ENCODE peak calls at places on chromosomes 2 and 18, in seven cellular contexts. Y is NCI-H774; M is neural progenitor cell; E is H7; X is stimulated activated CD8-positive, alpha-beta memory T cell treated with anti-CD3 and anti-CD28 coated beads, Interleukin-15, amount 100 ng/mL, for 48 hours; T is astrocyte of the cerebellum; F is adrenal gland. H is an unnamed sample.

GRCh38 chr2:29783696-29784095 is 137.7 kb downstream of the ALK start:
- DNase-seq in Y (no peak), M (no peak), E (peak; percentile 27), X (no peak), T (no peak), F (no peak), H (no peak)

GRCh38 chr18:78984941-78985784 is 5.5 kb downstream of the SALL3 start:
- DNase-seq in Y (peak; percentile 84), M (peak; percentile 82), E (peak; percentile 74), X (no peak), T (no peak), F (peak; percentile 31), H (peak; percentile 10)

GRCh38 chr18:23244431-23244830 is 109.1 kb downstream of the CABLES1 start:
- DNase-seq in Y (no peak), M (peak; percentile 14), E (no peak), X (no peak), T (no peak), F (no peak), H (no peak)

GRCh38 chr2:232926448-232927040 is 56.5 kb downstream of the SNORC start:
- DNase-seq in Y (no peak), M (peak; percentile 53), E (peak; percentile 78), X (no peak), T (no peak), F (no peak), H (no peak)

GRCh38 chr2:217934321-217935131 is 68.3 kb downstream of the TNS1 start:
- DNase-seq in Y (no peak), M (no peak), E (no peak), X (no peak), T (no peak), F (peak; percentile 89), H (no peak)

GRCh38 chr2:110815938-110816337 is 83.6 kb downstream of the ACOXL start:
- DNase-seq in Y (no peak), M (no peak), E (no peak), X (no peak), T (no peak), F (no peak), H (no peak)

GRCh38 chr2:100104718-100105677 is 37.4 kb downstream of the AFF3 start:
- DNase-seq in Y (no peak), M (peak; percentile 85), E (peak; percentile 89), X (no peak), T (no peak), F (no peak), H (peak; percentile 19)

GRCh38 chr2:60849165-60849564 is 32.2 kb upstream of the REL start:
- DNase-seq in Y (no peak), M (no peak), E (no peak), X (no peak), T (no peak), F (no peak), H (no peak)

GRCh38 chr2:91477731-91478672 is 2786.5 kb downstream of the RPIA start:
- DNase-seq in Y (no peak), M (peak; percentile 12), E (peak; percentile 74), X (no peak), T (peak; percentile 8), F (no peak), H (peak; percentile 4)

GRCh38 chr2:220664272-220665107 is 907.6 kb downstream of the EPHA4 start:
- DNase-seq in Y (no peak), M (no peak), E (no peak), X (no peak), T (no peak), F (no peak), H (no peak)

GRCh38 chr2:73642338-73643018 is at the start of gene NAT8:
- DNase-seq in Y (no peak), M (no peak), E (no peak), X (no peak), T (no peak), F (no peak), H (no peak)

GRCh38 chr18:63162271-63163014 is 157.1 kb downstream of the BCL2 start:
- DNase-seq in Y (no peak), M (no peak), E (no peak), X (no peak), T (no peak), F (no peak), H (no peak)

GRCh38 chr2:237170017-237170416 is 84.3 kb downstream of the COPS8 start:
- DNase-seq in Y (no peak), M (no peak), E (no peak), X (no peak), T (no peak), F (no peak), H (no peak)

GRCh38 chr2:16199882-16200590 is 259.7 kb downstream of the MYCN start:
- DNase-seq in Y (no peak), M (no peak), E (no peak), X (no peak), T (no peak), F (no peak), H (no peak)

GRCh38 chr2:23434721-23435121 is 49.7 kb downstream of the KLHL29 start:
- DNase-seq in Y (no peak), M (no peak), E (no peak), X (no peak), T (no peak), F (no peak), H (no peak)

GRCh38 chr18:28995319-28995718 is 818.4 kb upstream of the CDH2 start:
- DNase-seq in Y (no peak), M (no peak), E (peak; percentile 7), X (no peak), T (no peak), F (no peak), H (no peak)

GRCh38 chr2:137672961-137673552 is 291.2 kb upstream of the HNMT start:
- DNase-seq in Y (no peak), M (no peak), E (no peak), X (no peak), T (no peak), F (no peak), H (no peak)

GRCh38 chr2:85920810-85921545 is 32.2 kb upstream of the ST3GAL5 start:
- DNase-seq in Y (no peak), M (no peak), E (no peak), X (no peak), T (no peak), F (no peak), H (no peak)

GRCh38 chr2:239544846-239545465 is 144.1 kb upstream of the HDAC4 start:
- DNase-seq in Y (no peak), M (no peak), E (no peak), X (peak; percentile 67), T (no peak), F (no peak), H (no peak)

GRCh38 chr2:44753552-44754285 is 187.8 kb upstream of the SIX3 start:
- DNase-seq in Y (peak; percentile 36), M (no peak), E (no peak), X (peak; percentile 34), T (peak; percentile 31), F (no peak), H (no peak)

GRCh38 chr2:182113334-182113733 is 127.7 kb downstream of the PPP1R1C start:
- DNase-seq in Y (no peak), M (no peak), E (no peak), X (no peak), T (no peak), F (no peak), H (no peak)

GRCh38 chr2:241009601-241010530 is 11.4 kb downstream of the SNED1 start:
- DNase-seq in Y (no peak), M (peak; percentile 59), E (peak; percentile 94), X (no peak), T (peak; percentile 87), F (peak; percentile 68), H (peak; percentile 31)

GRCh38 chr2:64913357-64913869 is 75.8 kb upstream of the SLC1A4 start:
- DNase-seq in Y (peak; percentile 37), M (peak; percentile 73), E (peak; percentile 38), X (no peak), T (no peak), F (no peak), H (peak; percentile 22)

GRCh38 chr2:46954951-46955571 is 39.5 kb upstream of the MCFD2 start:
- DNase-seq in Y (no peak), M (peak; percentile 61), E (no peak), X (no peak), T (peak; percentile 79), F (peak; percentile 94), H (no peak)

GRCh38 chr2:33317369-33318015 is 159.0 kb upstream of the RASGRP3 start:
- DNase-seq in Y (no peak), M (no peak), E (no peak), X (no peak), T (no peak), F (no peak), H (no peak)

GRCh38 chr2:45178854-45179253 is 169.6 kb upstream of the SIX2 start:
- DNase-seq in Y (no peak), M (no peak), E (no peak), X (no peak), T (no peak), F (no peak), H (no peak)

GRCh38 chr2:5145053-5145452 is 547.1 kb upstream of the SOX11 start:
- DNase-seq in Y (no peak), M (no peak), E (no peak), X (no peak), T (no peak), F (no peak), H (no peak)